ENCODE peak calls at places on chromosomes 5 and 9, in four cellular contexts. C is NCI-H1417, E is NCI-H1105, Z is AG09319. J is an unnamed sample.

GRCh38 chr5:171162602-171163001 is 146.4 kb upstream of the TLX3 start:
- DNase-seq in C (no peak), E (no peak), Z (no peak), J (no peak)

GRCh38 chr5:96207420-96207819 is 225.6 kb downstream of the PCSK1 start:
- DNase-seq in C (no peak), E (no peak), Z (no peak), J (no peak)

GRCh38 chr9:18935521-18935920 is 97.5 kb downstream of the SAXO1 start:
- DNase-seq in C (no peak), E (no peak), Z (no peak), J (no peak)

GRCh38 chr5:63555874-63556273 is 406.4 kb downstream of the HTR1A start:
- DNase-seq in C (no peak), E (no peak), Z (no peak), J (no peak)

GRCh38 chr9:69822091-69822750 is 1.6 kb downstream of the CFAP95 start:
- DNase-seq in C (no peak), E (no peak), Z (no peak), J (no peak)

GRCh38 chr5:133412661-133413060 is 199.7 kb downstream of the FSTL4 start:
- DNase-seq in C (no peak), E (no peak), Z (no peak), J (no peak)

GRCh38 chr5:27619982-27620381 is 581.6 kb upstream of the CDH9 start:
- DNase-seq in C (no peak), E (no peak), Z (no peak), J (no peak)

GRCh38 chr5:117856706-117857105 is 1131.6 kb downstream of the DTWD2 start:
- DNase-seq in C (no peak), E (no peak), Z (no peak), J (no peak)

GRCh38 chr5:131959906-131960305 is 14.4 kb upstream of the MEIKIN start:
- DNase-seq in C (no peak), E (no peak), Z (no peak), J (no peak)

GRCh38 chr9:110351009-110351467 is 13.4 kb upstream of the TXNDC8 start:
- DNase-seq in C (no peak), E (no peak), Z (peak), J (peak)

GRCh38 chr5:93371893-93372292 is 209.1 kb downstream of the NR2F1-AS1 start:
- DNase-seq in C (no peak), E (no peak), Z (no peak), J (no peak)

GRCh38 chr5:83964235-83964634 is 243.6 kb upstream of the HAPLN1 start:
- DNase-seq in C (no peak), E (no peak), Z (no peak), J (no peak)

GRCh38 chr9:116124472-116125040 is 29.0 kb upstream of the PAPPA start:
- DNase-seq in C (no peak), E (no peak), Z (no peak), J (no peak)

GRCh38 chr5:684771-685216 is 8.4 kb downstream of the TPPP start:
- DNase-seq in C (no peak), E (no peak), Z (no peak), J (no peak)

J was measured in DMS153.